ENCODE peak calls at places on chromosome 6, in five cellular contexts. D is IMR-90, F is neural progenitor cell, C is foreskin fibroblast, G is fibroblast of mammary gland. Z is an unnamed sample.

GRCh38 chr6:129493396-129493902 is 216.5 kb downstream of the ARHGAP18 start:
- DNase-seq in D (peak; percentile 78), F (no peak), G (peak; percentile 47), C (peak; percentile 79), Z (peak; percentile 57)

GRCh38 chr6:39342692-39343460 is 20.4 kb upstream of the KCNK16 start:
- DNase-seq in C (no peak), D (no peak), G (no peak), F (no peak), Z (no peak)

GRCh38 chr6:92122746-92123145 is 1296.6 kb downstream of the EPHA7 start:
- DNase-seq in F (peak; percentile 25), D (peak; percentile 1), G (no peak), C (no peak), Z (no peak)

GRCh38 chr6:148967546-148967945 is 220.7 kb downstream of the UST start:
- DNase-seq in F (peak; percentile 59), C (no peak), G (no peak), D (no peak), Z (no peak)

GRCh38 chr6:113018351-113019151 is 671.4 kb downstream of the RFPL4B start:
- DNase-seq in C (peak; percentile 80), F (no peak), G (peak; percentile 93), D (peak; percentile 74), Z (no peak)

GRCh38 chr6:27753668-27754407 is 158.4 kb downstream of the OR2B2 start:
- DNase-seq in G (peak; percentile 90), C (peak; percentile 92), F (peak; percentile 94), D (peak; percentile 76), Z (no peak)

GRCh38 chr6:113187671-113188070 is 669.5 kb upstream of the MARCKS start:
- DNase-seq in C (peak; percentile 60), G (peak; percentile 18), D (peak; percentile 19), F (no peak), Z (no peak)

GRCh38 chr6:87944541-87944954 is 103.1 kb upstream of the SPACA1 start:
- DNase-seq in D (peak; percentile 36), F (peak; percentile 49), C (peak; percentile 57), G (peak; percentile 58), Z (no peak)

GRCh38 chr6:140490086-140490485 is 1115.6 kb upstream of the CITED2 start:
- DNase-seq in G (peak; percentile 45), C (peak; percentile 30), D (peak; percentile 56), F (no peak), Z (no peak)

GRCh38 chr6:33874136-33874535 is 70.3 kb upstream of the MLN start:
- DNase-seq in C (no peak), D (no peak), G (no peak), F (no peak), Z (no peak)

DNA sequence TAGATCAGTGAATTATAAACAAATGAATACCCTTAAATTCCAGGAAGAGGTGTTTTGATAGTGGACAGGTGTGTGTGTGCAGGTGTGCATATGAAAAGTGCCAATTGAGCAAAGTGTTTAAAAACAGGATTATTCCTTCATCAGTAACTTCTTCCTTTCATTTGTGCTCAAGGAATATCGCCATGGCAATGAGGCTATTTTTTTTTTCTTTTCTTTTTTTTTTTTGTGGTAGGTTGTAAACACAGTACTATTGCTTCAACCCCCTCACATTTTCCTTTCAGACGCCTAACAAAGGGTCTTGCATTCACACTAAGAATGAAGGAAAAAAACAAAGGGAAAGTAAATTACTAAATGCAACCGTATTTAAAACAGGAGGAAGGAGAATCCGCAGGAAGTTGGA is 2.0 kb upstream of the HSPA1B start:
- DNase-seq in G (no peak), F (no peak), D (no peak), C (no peak), Z (no peak)
- H3K4me3 ChIP-seq in G (no peak overlapping the region), F (no peak overlapping the region), D (no peak overlapping the region), C (no peak overlapping the region), Z (no peak overlapping the region)

GRCh38 chr6:41901882-41902519 is 6.8 kb upstream of the USP49 start:
- DNase-seq in D (peak; percentile 16), C (peak; percentile 45), F (peak; percentile 16), G (peak; percentile 49), Z (no peak)
- TF ChIP-seq CTCF in D (peak; percentile 29), C (no peak), F (peak; percentile 42), G (peak; percentile 44), Z (peak; percentile 70)

DNA sequence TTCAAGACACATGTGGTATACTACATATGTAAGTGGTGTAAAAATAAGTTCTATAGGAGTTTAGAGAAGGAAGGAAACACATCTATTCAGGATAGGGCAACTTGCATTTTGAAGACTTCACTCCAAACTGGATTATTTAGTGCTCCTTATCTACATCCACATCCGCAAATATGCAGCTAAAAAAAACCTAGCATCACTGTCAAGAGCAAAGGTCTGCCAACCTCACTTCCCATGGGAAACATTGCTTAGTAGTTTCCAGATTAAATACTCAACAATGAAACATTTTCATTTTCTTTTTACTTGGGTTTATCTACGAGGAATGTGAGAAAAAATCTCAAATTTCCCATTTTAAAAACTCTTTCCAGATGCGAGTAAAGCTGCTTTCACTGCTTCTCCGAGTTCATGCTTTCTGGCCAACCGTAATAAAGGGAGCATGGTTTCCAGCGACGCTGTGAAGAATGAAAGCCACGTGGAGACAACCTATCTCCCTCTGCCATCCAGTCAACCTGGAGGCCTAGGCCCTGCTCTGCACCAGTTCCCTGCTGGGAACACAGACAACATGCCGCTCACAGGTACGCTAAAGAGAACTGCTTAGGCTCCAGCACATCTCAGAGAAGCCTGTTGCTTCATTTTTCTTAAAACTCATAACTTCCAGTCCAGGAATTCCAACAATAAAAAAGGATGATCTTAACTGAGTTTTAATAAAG is 48.2 kb downstream of the RFX6 start:
- DNase-seq in C (no peak), F (no peak), D (no peak), G (peak; percentile 3), Z (no peak)
- H3K4me3 ChIP-seq in C (no peak overlapping the region), F (no peak overlapping the region), D (no peak overlapping the region), G (no peak overlapping the region), Z (no peak overlapping the region)

DNA sequence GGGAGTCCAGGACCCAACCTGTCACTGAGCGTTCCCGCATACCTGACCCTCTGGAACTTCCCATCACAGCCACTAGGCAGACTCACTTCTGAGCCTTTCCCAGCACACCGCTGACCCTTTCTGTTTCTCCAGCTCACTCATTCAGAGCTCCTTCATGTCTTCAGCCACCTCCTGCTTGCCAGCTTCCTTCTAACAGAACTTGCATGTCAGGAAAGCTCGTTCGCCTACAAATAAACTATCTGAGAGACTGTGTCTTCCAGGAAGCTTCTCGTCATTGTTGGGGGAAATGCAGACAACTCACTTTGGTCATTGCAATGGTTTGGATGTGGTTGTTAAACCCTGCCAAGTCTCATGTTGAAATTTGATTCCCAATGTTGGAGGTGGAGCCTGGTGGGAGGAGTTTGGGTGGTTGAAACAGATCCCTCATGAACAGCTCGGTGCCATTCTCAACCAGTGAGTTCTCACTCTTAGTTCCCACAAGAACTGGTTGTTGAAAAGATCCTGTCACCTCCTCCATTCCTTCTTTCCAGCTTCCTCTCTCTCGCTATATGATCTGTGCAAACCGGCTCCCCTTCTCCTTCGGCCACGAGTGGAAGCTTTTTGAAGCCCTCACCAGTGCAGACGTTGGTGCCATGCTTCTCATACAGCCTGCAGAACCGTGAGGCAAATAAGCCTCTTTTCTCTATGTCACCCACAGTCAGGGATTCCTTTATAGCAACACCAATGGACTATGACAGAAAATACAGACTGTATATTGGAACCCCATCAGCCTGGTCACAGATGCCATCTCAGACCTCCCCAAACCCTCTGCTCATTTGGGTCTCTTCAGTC is 1.4 kb upstream of the MUC21 start:
- DNase-seq in C (peak; percentile 84), F (peak; percentile 61), G (peak; percentile 84), D (peak; percentile 81), Z (no peak)
- TF ChIP-seq CTCF in C (no peak), F (peak; percentile 43), G (peak; percentile 35), D (peak; percentile 12), Z (peak; percentile 54)

DNA sequence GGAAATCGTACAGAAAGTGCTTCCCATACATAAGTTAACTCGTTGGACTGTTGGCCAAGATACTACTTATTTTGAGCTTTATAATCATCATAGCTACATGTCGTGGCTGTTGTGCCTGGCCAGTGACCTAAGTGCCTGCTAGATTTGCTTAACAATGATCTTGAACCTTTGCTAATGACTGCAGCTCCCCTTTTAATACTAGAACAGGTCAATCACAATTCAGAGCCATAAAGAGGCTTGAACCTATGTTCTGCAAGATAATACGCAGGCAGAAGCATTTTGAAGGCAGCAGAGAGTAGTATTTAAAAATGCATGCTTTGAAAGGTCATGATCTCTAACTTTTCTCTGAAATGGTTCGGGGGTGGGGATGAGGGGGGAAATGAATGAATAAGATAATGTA is 2.5 kb downstream of the MRS2 start:
- DNase-seq in G (no peak), D (no peak), C (no peak), F (no peak), Z (no peak)
- H3K4me3 ChIP-seq in G (no peak overlapping the region), D (no peak overlapping the region), C (no peak overlapping the region), F (no peak overlapping the region), Z (no peak overlapping the region)

GRCh38 chr6:70292144-70292543 is 10.7 kb downstream of the COL9A1 start:
- DNase-seq in C (no peak), F (no peak), D (no peak), G (no peak), Z (no peak)

DNA sequence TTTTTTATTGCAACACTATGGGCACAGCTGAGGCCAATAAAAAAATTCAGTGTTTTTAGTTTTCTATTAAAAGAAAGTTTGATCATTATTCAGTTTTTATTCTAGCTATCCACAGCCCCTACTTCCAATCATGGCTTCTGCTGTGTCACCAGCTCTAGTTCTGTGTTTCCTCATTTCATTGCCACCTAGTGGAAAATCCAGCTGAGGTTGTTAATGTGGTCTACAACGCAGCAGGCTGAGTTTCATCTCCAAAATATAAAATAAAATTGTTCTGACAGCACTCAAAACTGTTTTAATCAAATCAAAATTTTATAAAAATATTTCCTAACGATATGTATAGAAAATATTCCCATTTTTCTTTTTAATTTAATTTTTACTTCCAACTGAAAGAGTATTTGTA is 13.6 kb downstream of the COL9A1 start:
- DNase-seq in C (no peak), F (peak; percentile 8), D (no peak), G (no peak), Z (no peak)
- TF ChIP-seq CTCF in C (no peak), F (peak; percentile 36), D (peak; percentile 2), G (peak; percentile 1), Z (peak; percentile 52)

GRCh38 chr6:1553562-1554088 is 56.1 kb upstream of the FOXC1 start:
- DNase-seq in G (peak; percentile 56), D (no peak), F (no peak), C (peak; percentile 42), Z (no peak)
- H3K4me3 ChIP-seq in G (no peak overlapping the region), D (no peak overlapping the region), F (no peak overlapping the region), C (no peak overlapping the region), Z (no peak overlapping the region)

GRCh38 chr6:115842338-115842737 is 218.4 kb downstream of the FRK start:
- DNase-seq in G (no peak), F (no peak), D (no peak), C (no peak), Z (no peak)

GRCh38 chr6:115843945-115844344 is 216.7 kb downstream of the FRK start:
- DNase-seq in C (no peak), F (no peak), D (no peak), G (no peak), Z (no peak)

GRCh38 chr6:115838763-115839401 is 221.8 kb downstream of the FRK start:
- DNase-seq in F (peak; percentile 38), D (peak; percentile 13), G (peak; percentile 46), C (peak; percentile 46), Z (no peak)
- TF ChIP-seq CTCF in F (peak; percentile 59), D (peak; percentile 37), G (peak; percentile 55), C (peak; percentile 55), Z (peak; percentile 73)

Z was measured in epithelial cell of proximal tubule.